ENCODE peak calls at places on chromosomes 7 and 10, in seven cellular contexts. L is HCT116, T is K562, V is SK-N-SH, F is HepG2, S is H1, P is GM12878. Y is an unnamed sample.

GRCh38 chr7:13420711-13421110 is 568.8 kb downstream of the ETV1 start:
- DNase-seq in L (no peak), V (no peak), S (no peak), T (no peak), F (no peak), P (no peak), Y (no peak)

GRCh38 chr10:59000162-59000825 is 176.1 kb upstream of the PHYHIPL start:
- DNase-seq in P (no peak), T (no peak), V (no peak), F (no peak), L (no peak), S (no peak), Y (no peak)

GRCh38 chr7:417625-417889 is 102.1 kb downstream of the PDGFA start:
- DNase-seq in F (no peak), V (no peak), P (no peak), L (no peak), T (no peak), S (no peak), Y (no peak)

GRCh38 chr10:77504196-77504869 is 133.3 kb downstream of the KCNMA1 start:
- DNase-seq in T (no peak), F (no peak), L (peak; percentile 34), V (no peak), P (no peak), S (no peak), Y (no peak)

GRCh38 chr10:79090134-79090803 is 21.5 kb downstream of the ZMIZ1 start:
- DNase-seq in P (no peak), L (no peak), F (no peak), S (no peak), T (no peak), V (peak; percentile 62), Y (no peak)

GRCh38 chr7:20062932-20063331 is 154.3 kb downstream of the MACC1 start:
- DNase-seq in V (no peak), T (no peak), P (no peak), L (no peak), F (no peak), S (no peak), Y (no peak)

GRCh38 chr7:50714851-50715250 is 67.8 kb downstream of the GRB10 start:
- DNase-seq in L (no peak), S (no peak), T (no peak), F (no peak), V (no peak), P (no peak), Y (no peak)

GRCh38 chr10:25552283-25552919 is 377.6 kb downstream of the GPR158 start:
- DNase-seq in V (no peak), T (no peak), S (no peak), F (no peak), P (no peak), L (no peak), Y (no peak)

GRCh38 chr10:102152545-102152890 is 329 bp downstream of the NOLC1 start:
- DNase-seq in S (no peak), F (no peak), V (no peak), P (no peak), T (no peak), L (no peak), Y (no peak)

GRCh38 chr10:115989621-115990020 is 283.4 kb downstream of the GFRA1 start:
- DNase-seq in V (no peak), T (no peak), F (no peak), L (no peak), S (no peak), P (no peak), Y (no peak)

GRCh38 chr10:133010095-133010837 is 67.9 kb upstream of the CFAP46 start:
- DNase-seq in S (no peak), V (no peak), F (no peak), T (no peak), L (no peak), P (no peak), Y (no peak)

GRCh38 chr7:98870071-98870651 is 347 bp upstream of the TMEM130 start:
- DNase-seq in S (peak; percentile 86), V (peak; percentile 86), F (no peak), T (peak; percentile 82), L (no peak), P (peak; percentile 31), Y (no peak)

GRCh38 chr7:7104314-7104698 is 78.0 kb upstream of the C1GALT1 start:
- DNase-seq in S (no peak), V (no peak), F (no peak), P (no peak), T (peak; percentile 42), L (no peak), Y (no peak)

GRCh38 chr7:121945066-121945848 is 72.3 kb downstream of the PTPRZ1 start:
- DNase-seq in V (no peak), P (no peak), T (no peak), F (no peak), L (no peak), S (no peak), Y (no peak)

GRCh38 chr10:80158598-80159127 is 26.1 kb downstream of the PLAC9 start:
- DNase-seq in L (peak; percentile 82), S (no peak), P (no peak), V (peak; percentile 62), F (no peak), T (peak; percentile 64), Y (no peak)

GRCh38 chr7:44187636-44188416 is 1.4 kb downstream of the GCK start:
- DNase-seq in T (no peak), S (no peak), V (no peak), L (no peak), F (no peak), P (no peak), Y (no peak)

GRCh38 chr7:47577351-47577919 is 4.5 kb downstream of the TNS3 start:
- DNase-seq in P (no peak), T (no peak), L (no peak), F (no peak), V (no peak), S (no peak), Y (no peak)

GRCh38 chr10:27526242-27526641 is 22.1 kb downstream of the RAB18 start:
- DNase-seq in S (no peak), P (no peak), F (no peak), V (no peak), T (no peak), L (no peak), Y (no peak)

GRCh38 chr7:2504818-2505375 is 14.7 kb upstream of the LFNG start:
- DNase-seq in P (no peak), F (no peak), S (no peak), L (no peak), T (no peak), V (no peak), Y (peak; percentile 68)

GRCh38 chr7:120645976-120646375 is 212.0 kb downstream of the TSPAN12 start:
- DNase-seq in S (no peak), F (no peak), P (no peak), L (no peak), V (no peak), T (no peak), Y (no peak)

GRCh38 chr7:50614721-50615518 is 49.7 kb upstream of the DDC start:
- DNase-seq in P (no peak), S (no peak), V (no peak), L (no peak), T (no peak), F (peak; percentile 74), Y (no peak)

GRCh38 chr10:131825150-131825907 is 75.5 kb upstream of the PPP2R2D start:
- DNase-seq in T (no peak), S (no peak), P (no peak), V (no peak), F (no peak), L (no peak), Y (no peak)

DNA sequence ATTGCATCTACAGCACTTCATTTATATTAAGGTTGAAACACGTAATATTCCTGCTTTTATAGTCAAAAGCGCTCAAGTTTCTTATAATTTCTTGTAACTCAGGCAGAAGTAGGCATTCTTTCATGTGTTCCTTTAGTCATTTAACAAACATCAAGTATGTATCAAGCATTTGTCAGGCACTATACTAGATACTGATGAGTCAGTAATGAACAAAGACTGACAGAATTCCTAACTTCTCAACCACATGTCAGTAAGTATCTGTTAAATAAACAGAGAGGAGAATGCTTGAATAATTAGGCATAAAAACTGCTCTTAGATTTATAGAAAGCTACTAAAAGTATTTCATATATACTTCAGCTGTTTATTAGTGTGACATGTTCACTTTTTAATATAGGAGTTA is 9.9 kb downstream of the CRPPA start:
- DNase-seq in V (no peak), P (no peak), L (no peak), S (no peak), F (no peak), T (no peak), Y (no peak)
- TF ChIP-seq JUND in V (no peak), P (no peak), L (no peak), S (no peak), F (no peak), T (no peak), Y (no peak)

GRCh38 chr10:64288404-64288803 is 767.2 kb downstream of the REEP3 start:
- DNase-seq in L (no peak), S (no peak), V (no peak), F (no peak), P (no peak), T (no peak), Y (no peak)

GRCh38 chr10:64283621-64284020 is 762.4 kb downstream of the REEP3 start:
- DNase-seq in P (no peak), V (no peak), F (no peak), T (no peak), S (no peak), L (no peak), Y (no peak)

DNA sequence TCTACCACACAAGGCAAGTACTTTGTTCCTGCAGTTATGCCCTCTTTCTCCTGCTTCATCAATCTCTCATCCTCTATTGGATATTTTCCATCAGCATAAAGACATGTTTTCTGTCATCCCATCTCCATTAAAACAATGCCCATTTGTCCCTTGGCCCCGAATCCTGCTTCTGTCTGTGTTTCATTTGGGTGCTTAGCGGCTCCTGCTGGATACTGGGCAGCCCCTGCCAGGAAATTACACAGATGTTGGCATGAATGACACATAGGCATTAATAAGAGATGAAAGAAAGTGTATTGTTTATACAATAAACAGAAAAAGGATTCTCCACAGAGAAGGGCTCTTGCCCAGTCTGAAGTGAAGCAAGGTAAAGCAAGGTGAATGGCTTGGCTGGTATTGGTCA is 765.3 kb downstream of the REEP3 start:
- DNase-seq in F (no peak), T (no peak), V (no peak), L (no peak), P (no peak), S (no peak), Y (no peak)
- TF ChIP-seq JUND in F (no peak), T (no peak), V (no peak), L (no peak), P (no peak), S (no peak), Y (no peak)

GRCh38 chr7:77415474-77415821 is 701 bp downstream of the GSAP start:
- DNase-seq in P (no peak), L (no peak), F (no peak), S (peak; percentile 60), V (no peak), T (no peak), Y (peak; percentile 19)
- TF ChIP-seq JUND in P (no peak), L (no peak), F (no peak), S (no peak), V (no peak), T (no peak), Y (no peak)

DNA sequence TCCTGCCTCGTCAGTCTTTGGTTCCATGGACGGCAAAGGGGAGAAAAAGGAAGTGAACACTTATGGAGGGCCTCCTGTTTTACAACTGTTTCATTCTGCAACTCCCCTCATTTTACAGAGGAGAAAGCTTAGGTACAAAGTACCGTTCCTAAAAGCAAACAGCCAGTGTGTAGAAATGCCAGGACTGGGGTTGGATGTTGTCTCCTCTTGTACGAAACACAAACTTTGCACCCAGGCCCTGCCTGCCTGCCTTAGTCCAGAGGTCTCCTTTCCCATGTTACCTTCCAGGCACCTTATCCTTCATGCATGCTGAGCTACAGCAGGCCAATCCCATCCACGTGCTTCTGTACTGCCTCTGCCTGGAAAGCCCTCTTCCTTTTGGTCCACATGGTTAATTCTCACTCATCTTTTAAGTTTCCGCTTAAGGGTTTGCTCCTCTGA is 86.0 kb downstream of the ICA1 start:
- DNase-seq in F (peak; percentile 61), P (no peak), L (no peak), T (no peak), V (no peak), S (no peak), Y (no peak)
- TF ChIP-seq JUND in F (no peak), P (no peak), L (no peak), T (no peak), V (no peak), S (no peak), Y (no peak)